ENCODE peak calls at places on chromosomes 7 and 10, in six cellular contexts. U is sigmoid colon, T is tibial nerve, C is ovary, G is A549, L is adrenal gland. D is an unnamed sample.

GRCh38 chr10:120283093-120283492 is 173.9 kb upstream of the PLPP4 start:
- DNase-seq in U (no peak), T (no peak), C (no peak), G (no peak), L (no peak), D (no peak)

GRCh38 chr10:59945991-59946390 is 39.6 kb upstream of the CCDC6 start:
- DNase-seq in U (no peak), T (no peak), C (no peak), G (no peak), L (no peak), D (no peak)

GRCh38 chr10:129758591-129759021 is 205.5 kb downstream of the EBF3 start:
- DNase-seq in U (peak), T (no peak), C (no peak), G (no peak), L (peak), D (no peak)

GRCh38 chr10:3708830-3709229 is 76.2 kb downstream of the KLF6 start:
- DNase-seq in U (no peak), T (no peak), C (no peak), G (no peak), L (no peak), D (no peak)

GRCh38 chr7:30911133-30911532 is 520 bp upstream of the AQP1 start:
- DNase-seq in U (no peak), T (no peak), C (no peak), G (no peak), L (no peak), D (no peak)

GRCh38 chr10:86083664-86084175 is 282.9 kb downstream of the GRID1 start:
- DNase-seq in U (peak), T (no peak), C (no peak), G (no peak), L (no peak), D (no peak)

GRCh38 chr7:93948106-93948505 is 26.6 kb downstream of the GNG11 start:
- DNase-seq in U (no peak), T (no peak), C (no peak), G (no peak), L (no peak), D (no peak)

GRCh38 chr7:42272793-42273665 is 36.0 kb upstream of the GLI3 start:
- DNase-seq in U (no peak), T (no peak), C (no peak), G (no peak), L (no peak), D (no peak)

GRCh38 chr10:2891770-2892124 is 175.6 kb upstream of the PFKP start:
- DNase-seq in U (no peak), T (no peak), C (no peak), G (no peak), L (no peak), D (no peak)

GRCh38 chr10:122590158-122590557 is 29.6 kb downstream of the DMBT1 start:
- DNase-seq in U (no peak), T (no peak), C (no peak), G (no peak), L (no peak), D (no peak)

GRCh38 chr7:128804472-128804871 is 12.7 kb downstream of the CCDC136 start:
- DNase-seq in U (no peak), T (no peak), C (no peak), G (no peak), L (no peak), D (no peak)

GRCh38 chr10:58712982-58713381 is 200.3 kb downstream of the BICC1 start:
- DNase-seq in U (no peak), T (no peak), C (no peak), G (no peak), L (no peak), D (no peak)

GRCh38 chr10:132237396-132237795 is 50.6 kb downstream of the DPYSL4 start:
- DNase-seq in U (no peak), T (no peak), C (no peak), G (no peak), L (no peak), D (no peak)

GRCh38 chr7:116395125-116395791 is 104.3 kb upstream of the CAV2 start:
- DNase-seq in U (no peak), T (no peak), C (peak), G (peak), L (no peak), D (no peak)

GRCh38 chr7:105387621-105388372 is 924 bp downstream of the SRPK2 start:
- DNase-seq in U (peak), T (peak), C (peak), G (peak), L (peak), D (peak)

GRCh38 chr10:105370697-105371096 is 729.6 kb downstream of the SORCS3 start:
- DNase-seq in U (no peak), T (no peak), C (no peak), G (no peak), L (no peak), D (no peak)

GRCh38 chr10:12975266-12975665 is 26.2 kb downstream of the CCDC3 start:
- DNase-seq in U (no peak), T (no peak), C (no peak), G (peak), L (no peak), D (peak)

GRCh38 chr10:76136876-76137420 is 705.5 kb downstream of the LRMDA start:
- DNase-seq in U (no peak), T (no peak), C (no peak), G (no peak), L (no peak), D (no peak)

GRCh38 chr7:132782777-132783633 is 206.7 kb upstream of the PLXNA4 start:
- DNase-seq in U (no peak), T (no peak), C (no peak), G (no peak), L (no peak), D (no peak)

GRCh38 chr7:129222064-129222463 is 2.8 kb upstream of the AHCYL2 start:
- DNase-seq in U (peak), T (no peak), C (no peak), G (no peak), L (no peak), D (no peak)

GRCh38 chr7:1940402-1940786 is 270.3 kb downstream of the ELFN1 start:
- DNase-seq in U (peak), T (peak), C (no peak), G (no peak), L (no peak), D (peak)
- TF ChIP-seq POLR2A in U (no peak), T (no peak), C (no peak), G (no peak), L (no peak), D (peak)

GRCh38 chr10:97335995-97336394 is 1.5 kb upstream of the FRAT2 start:
- DNase-seq in U (no peak), T (no peak), C (no peak), G (no peak), L (no peak), D (no peak)

GRCh38 chr10:97333351-97333600 is 1.3 kb downstream of the FRAT2 start:
- DNase-seq in U (no peak), T (no peak), C (peak), G (peak), L (no peak), D (peak)

GRCh38 chr10:97335188-97335619 is 675 bp upstream of the FRAT2 start:
- DNase-seq in U (no peak), T (no peak), C (peak), G (no peak), L (no peak), D (peak)

GRCh38 chr10:97333601-97334369 is 744 bp downstream of the FRAT2 start:
- DNase-seq in U (peak), T (no peak), C (peak), G (peak), L (peak), D (peak)

DNA sequence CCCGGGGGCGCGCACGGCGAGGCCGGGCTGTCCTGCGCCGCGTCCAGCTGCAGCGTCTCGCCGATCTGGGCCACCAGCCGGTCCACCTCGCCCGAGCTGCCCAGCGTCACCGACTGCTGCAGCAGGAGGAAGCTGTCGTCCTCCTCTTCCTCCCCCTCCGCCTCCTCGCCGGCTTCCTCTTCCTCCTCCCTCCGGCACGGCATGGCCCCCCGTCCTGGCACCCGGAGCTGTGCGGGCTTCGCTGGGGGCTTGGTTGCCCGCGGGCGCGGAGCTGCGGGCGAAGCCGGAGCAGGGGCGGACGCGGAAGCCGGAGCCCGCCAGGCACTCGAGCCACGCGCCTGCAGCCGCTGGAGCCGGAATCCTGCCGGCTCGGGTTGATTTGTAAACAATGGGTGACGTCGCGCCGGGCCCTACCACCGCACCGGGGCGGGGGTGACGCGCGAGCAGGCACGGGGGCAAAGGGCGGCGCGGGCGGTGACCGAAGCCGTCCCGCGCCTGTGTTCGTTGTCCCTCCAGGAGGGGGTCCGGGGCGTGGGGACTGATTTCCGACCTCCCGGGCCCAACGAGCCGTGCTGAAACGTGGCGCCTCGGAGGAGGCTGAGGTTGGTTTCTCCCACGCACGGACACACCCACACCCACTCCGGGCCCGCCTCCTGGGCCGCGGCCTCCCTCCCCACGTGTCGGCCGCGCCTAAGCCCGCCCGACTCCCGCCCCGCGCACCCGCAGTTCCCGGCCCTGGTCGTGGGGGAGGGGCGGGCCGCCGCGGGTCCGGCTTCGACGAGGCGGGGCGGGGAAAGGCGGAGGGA is at the start of gene FRAT2:
- DNase-seq in U (peak), T (peak), C (peak), G (peak), L (peak), D (peak)
- TF ChIP-seq POLR2A in U (peak), T (peak), C (peak), G (peak), L (peak), D (peak)

GRCh38 chr7:28595081-28595480 is 182.8 kb downstream of the CREB5 start:
- DNase-seq in U (no peak), T (no peak), C (no peak), G (no peak), L (no peak), D (no peak)
- TF ChIP-seq POLR2A in U (no peak), T (no peak), C (no peak), G (no peak), L (no peak), D (no peak)

GRCh38 chr7:100079024-100079560 is 2.4 kb downstream of the ZNF3 start:
- DNase-seq in U (no peak), T (no peak), C (no peak), G (no peak), L (no peak), D (no peak)
- TF ChIP-seq POLR2A in U (no peak), T (no peak), C (no peak), G (no peak), L (no peak), D (no peak)